ENCODE peak calls at places on chromosomes 7 and 10, in ten cellular contexts. L is suprapubic skin; T is hippocampal formation; R is NCI-H2081; D is cerebellar cortex; E is central memory CD8-positive, alpha-beta T cell; M is heart left ventricle; V is Peyer's patch; H is stimulated activated CD8-positive, alpha-beta memory T cell treated with anti-CD3 and anti-CD28 coated beads, Interleukin-7, amount 100 ng/mL, for 24 hours; K is RWPE1. J is an unnamed sample.

GRCh38 chr10:17415046-17415643 is 39.2 kb downstream of the ST8SIA6 start:
- DNase-seq in M (no peak), H (no peak), K (no peak), R (no peak), T (no peak), D (no peak), E (no peak), L (no peak), V (no peak), J (no peak)

GRCh38 chr10:95332666-95333249 is 42.0 kb upstream of the PDLIM1 start:
- DNase-seq in H (no peak), L (no peak), D (no peak), V (no peak), T (no peak), E (no peak), K (no peak), M (no peak), R (no peak), J (no peak)

GRCh38 chr10:31419394-31420063 is 100.5 kb downstream of the ZEB1 start:
- DNase-seq in T (peak; percentile 1), H (no peak), E (no peak), M (no peak), V (no peak), R (no peak), D (no peak), K (no peak), L (no peak), J (no peak)

GRCh38 chr10:71074176-71074755 is 138.1 kb upstream of the UNC5B start:
- DNase-seq in K (no peak), E (no peak), H (no peak), M (no peak), D (no peak), L (no peak), T (no peak), V (peak; percentile 44), R (no peak), J (no peak)

GRCh38 chr10:103695584-103696005 is 159.8 kb downstream of the SH3PXD2A start:
- DNase-seq in K (no peak), L (no peak), M (peak; percentile 61), E (no peak), T (no peak), R (no peak), V (peak; percentile 87), D (no peak), H (no peak), J (no peak)

GRCh38 chr10:63115732-63116383 is 17.3 kb upstream of the NRBF2 start:
- DNase-seq in H (no peak), M (peak; percentile 90), R (no peak), E (no peak), L (peak; percentile 84), D (peak; percentile 34), V (no peak), T (peak; percentile 65), K (peak; percentile 77), J (no peak)

GRCh38 chr7:90622670-90623069 is 26.5 kb downstream of the CDK14 start:
- DNase-seq in E (no peak), R (no peak), M (no peak), H (no peak), K (no peak), T (no peak), D (no peak), L (no peak), V (no peak), J (no peak)

GRCh38 chr7:114806590-114807167 is 115.2 kb upstream of the MDFIC start:
- DNase-seq in L (no peak), K (no peak), H (no peak), E (no peak), T (no peak), V (no peak), D (no peak), M (no peak), R (no peak), J (no peak)

GRCh38 chr7:131945948-131946525 is 389.6 kb upstream of the PODXL start:
- DNase-seq in D (no peak), K (no peak), V (peak; percentile 80), M (no peak), E (no peak), R (no peak), H (no peak), T (no peak), L (peak; percentile 58), J (no peak)

GRCh38 chr7:159117366-159118219 is 27.1 kb downstream of the VIPR2 start:
- DNase-seq in V (peak; percentile 23), M (no peak), H (no peak), T (no peak), D (no peak), R (no peak), K (no peak), L (peak; percentile 72), E (no peak), J (no peak)

GRCh38 chr10:33134011-33134751 is 176.2 kb upstream of the ITGB1 start:
- DNase-seq in V (peak; percentile 75), H (no peak), D (no peak), K (peak; percentile 93), T (no peak), M (peak; percentile 71), E (peak; percentile 51), L (no peak), R (peak; percentile 22), J (no peak)

GRCh38 chr7:131501422-131501821 is 55.0 kb downstream of the PODXL start:
- DNase-seq in L (no peak), T (no peak), H (peak; percentile 18), R (no peak), V (no peak), K (no peak), M (no peak), E (no peak), D (no peak), J (no peak)

GRCh38 chr7:127629268-127629854 is 11.4 kb upstream of the PAX4 start:
- DNase-seq in D (peak; percentile 28), M (no peak), H (no peak), L (no peak), T (no peak), E (no peak), R (peak; percentile 45), K (peak; percentile 25), V (peak; percentile 54), J (no peak)

GRCh38 chr7:105524840-105525239 is 2.8 kb upstream of the PUS7 start:
- DNase-seq in L (no peak), H (no peak), K (no peak), D (no peak), T (no peak), E (no peak), M (no peak), R (no peak), V (no peak), J (no peak)

GRCh38 chr10:9010093-9010492 is 955.6 kb downstream of the GATA3 start:
- DNase-seq in V (no peak), T (no peak), L (no peak), M (no peak), H (no peak), E (no peak), R (no peak), D (no peak), K (no peak), J (no peak)

GRCh38 chr10:64306888-64307287 is 785.7 kb downstream of the REEP3 start:
- DNase-seq in T (no peak), M (no peak), D (no peak), V (no peak), H (no peak), E (no peak), K (no peak), L (no peak), R (no peak), J (no peak)

GRCh38 chr10:5416981-5417380 is 4.6 kb downstream of the NET1 start:
- DNase-seq in D (peak; percentile 89), E (no peak), K (no peak), H (no peak), T (no peak), V (no peak), L (no peak), M (no peak), R (peak; percentile 3), J (no peak)

GRCh38 chr10:132961-133898 is 2.0 kb upstream of the ZMYND11 start:
- DNase-seq in V (no peak), L (no peak), K (peak; percentile 60), R (no peak), D (peak; percentile 25), T (no peak), M (no peak), H (no peak), E (no peak), J (no peak)

GRCh38 chr7:3112499-3113134 is 69.0 kb upstream of the CARD11 start:
- DNase-seq in L (peak; percentile 53), R (peak; percentile 26), H (no peak), E (peak; percentile 16), V (no peak), K (no peak), D (no peak), M (no peak), T (no peak), J (no peak)

GRCh38 chr10:11042375-11042774 is 24.7 kb downstream of the CELF2 start:
- DNase-seq in M (no peak), H (no peak), R (no peak), T (no peak), V (no peak), L (no peak), K (no peak), D (no peak), E (no peak), J (no peak)

GRCh38 chr7:99257065-99257464 is 15.6 kb upstream of the MYH16 start:
- DNase-seq in T (no peak), K (no peak), V (no peak), D (no peak), H (no peak), R (no peak), E (no peak), M (no peak), L (no peak), J (no peak)

GRCh38 chr7:3301831-3302618 is 973 bp downstream of the SDK1 start:
- DNase-seq in K (peak; percentile 31), E (no peak), M (no peak), V (no peak), L (no peak), H (no peak), R (peak; percentile 61), T (no peak), D (peak; percentile 38), J (no peak)

GRCh38 chr7:86320341-86320740 is 323.4 kb upstream of the GRM3 start:
- DNase-seq in E (no peak), T (no peak), K (no peak), D (no peak), L (no peak), R (peak; percentile 71), H (no peak), M (no peak), V (no peak), J (no peak)

GRCh38 chr7:149280151-149280550 is 18.2 kb downstream of the ZNF783 start:
- DNase-seq in H (no peak), E (no peak), D (no peak), V (no peak), M (no peak), R (no peak), T (no peak), L (no peak), K (no peak), J (no peak)

GRCh38 chr10:1420663-1421362 is 316.5 kb downstream of the ADARB2 start:
- DNase-seq in R (peak; percentile 89), T (peak; percentile 45), V (peak; percentile 75), L (no peak), D (peak; percentile 52), E (peak; percentile 37), M (no peak), K (peak; percentile 64), H (peak; percentile 47), J (peak; percentile 61)

GRCh38 chr10:32985781-32986350 is 27.8 kb upstream of the ITGB1 start:
- DNase-seq in T (no peak), V (no peak), K (no peak), R (no peak), E (no peak), L (no peak), D (no peak), H (no peak), M (no peak), J (no peak)

GRCh38 chr10:80461208-80462183 is 7.4 kb downstream of the TSPAN14 start:
- DNase-seq in V (no peak), L (peak; percentile 86), E (no peak), M (no peak), T (no peak), D (no peak), R (no peak), H (no peak), K (no peak), J (peak; percentile 20)

GRCh38 chr10:91887075-91887899 is 22.0 kb downstream of the FGFBP3 start:
- DNase-seq in E (no peak), T (no peak), K (peak; percentile 30), H (no peak), L (no peak), D (peak; percentile 91), V (peak; percentile 50), M (no peak), R (no peak), J (no peak)

J was measured in NCI-H2107.